ENCODE peak calls at places on chromosomes 16 and 17, in six cellular contexts. G is H9, W is IMR-90, Z is trophoblast cell, E is H1, H is mesenchymal stem cell. D is an unnamed sample.

GRCh38 chr16:4892356-4893102 is 44.4 kb downstream of the PPL start:
- DNase-seq in G (no peak), W (peak), Z (no peak), E (no peak), H (no peak), D (no peak)

GRCh38 chr16:57999366-57999970 is 1.0 kb downstream of the ZNF319 start:
- DNase-seq in G (no peak), W (peak), Z (no peak), E (no peak), H (peak), D (no peak)

GRCh38 chr16:535446-536405 is 8.2 kb downstream of the CAPN15 start:
- DNase-seq in G (no peak), W (peak), Z (peak), E (no peak), H (peak), D (no peak)

GRCh38 chr17:40122944-40123810 is 1.4 kb downstream of the MSL1 start:
- DNase-seq in G (peak), W (peak), Z (peak), E (no peak), H (peak), D (no peak)

GRCh38 chr16:11004957-11005610 is 60.7 kb downstream of the CLEC16A start:
- DNase-seq in G (no peak), W (peak), Z (no peak), E (no peak), H (no peak), D (no peak)

GRCh38 chr17:68759343-68760140 is 158.4 kb upstream of the FAM20A start:
- DNase-seq in G (peak), W (peak), Z (peak), E (peak), H (peak), D (peak)

GRCh38 chr16:85759631-85760419 is 8.9 kb upstream of the C16orf74 start:
- DNase-seq in G (peak), W (no peak), Z (peak), E (no peak), H (no peak), D (no peak)

GRCh38 chr16:70428178-70428998 is 10.5 kb downstream of the ST3GAL2 start:
- DNase-seq in G (peak), W (peak), Z (peak), E (no peak), H (peak), D (no peak)

GRCh38 chr16:29007865-29008593 is 23.2 kb downstream of the LAT start:
- DNase-seq in G (no peak), W (peak), Z (no peak), E (no peak), H (no peak), D (no peak)

GRCh38 chr17:36153887-36154576 is 22.4 kb downstream of the TBC1D3B start:
- DNase-seq in G (no peak), W (no peak), Z (no peak), E (no peak), H (no peak), D (no peak)

GRCh38 chr17:538096-538973 is 176.3 kb downstream of the VPS53 start:
- DNase-seq in G (no peak), W (peak), Z (no peak), E (no peak), H (peak), D (no peak)

GRCh38 chr16:20327444-20328041 is at the start of gene GP2:
- DNase-seq in G (peak), W (no peak), Z (no peak), E (no peak), H (no peak), D (no peak)

GRCh38 chr16:73170587-73170986 is 122.7 kb upstream of the ZFHX3 start:
- DNase-seq in G (no peak), W (no peak), Z (peak), E (no peak), H (no peak), D (no peak)

GRCh38 chr17:20028436-20028835 is 19.3 kb downstream of the SPECC1 start:
- DNase-seq in G (no peak), W (no peak), Z (peak), E (no peak), H (no peak), D (no peak)

GRCh38 chr16:8543258-8543657 is 47.1 kb downstream of the TMEM114 start:
- DNase-seq in G (no peak), W (no peak), Z (no peak), E (no peak), H (no peak), D (no peak)

DNA sequence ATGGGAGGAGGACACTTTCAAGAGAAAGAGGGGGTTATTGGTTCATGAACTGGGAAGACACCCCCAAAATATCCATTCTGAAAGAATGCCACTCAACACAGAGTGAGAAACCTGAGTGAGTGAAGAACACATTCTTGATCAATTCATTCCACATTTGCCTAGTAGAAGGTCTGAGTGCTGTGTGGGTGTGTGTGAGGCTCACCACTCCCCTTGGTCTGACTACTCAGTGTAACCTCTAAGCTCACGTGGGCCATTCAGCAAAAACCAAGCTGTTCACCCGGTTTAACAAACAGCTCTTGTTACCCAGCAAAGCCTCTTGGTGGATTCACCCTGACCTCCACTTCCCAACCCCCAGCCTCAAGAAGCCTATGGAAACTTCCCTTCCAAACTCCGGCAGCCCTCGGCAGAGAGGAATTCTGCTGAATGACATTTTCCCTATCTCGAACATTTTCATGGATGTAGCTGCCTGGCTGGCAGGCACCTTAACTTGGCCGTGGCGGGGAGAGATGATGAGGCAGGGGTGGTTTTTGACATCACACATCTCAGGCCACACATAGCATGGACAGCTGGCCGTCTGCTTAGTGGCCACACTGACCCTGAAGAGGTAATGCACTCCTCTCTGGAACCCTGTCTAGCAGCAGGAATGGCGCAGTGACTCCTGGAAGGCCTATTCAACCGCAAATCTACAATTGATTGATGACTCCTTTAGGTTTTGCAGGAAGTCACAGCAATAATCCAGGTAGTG is 11.6 kb downstream of the ST6GALNAC1 start:
- DNase-seq in G (no peak), W (peak), Z (no peak), E (no peak), H (no peak), D (no peak)
- H2AK5ac ChIP-seq in G (no peak), W (no peak), Z (no peak), E (no peak), H (no peak), D (no peak)

GRCh38 chr17:80007939-80008338 is 27.7 kb downstream of the TBC1D16 start:
- DNase-seq in G (no peak), W (no peak), Z (no peak), E (no peak), H (no peak), D (no peak)

GRCh38 chr17:80003969-80004368 is 31.7 kb downstream of the TBC1D16 start:
- DNase-seq in G (no peak), W (no peak), Z (no peak), E (no peak), H (no peak), D (no peak)

GRCh38 chr17:80007009-80007752 is 28.5 kb downstream of the TBC1D16 start:
- DNase-seq in G (no peak), W (no peak), Z (no peak), E (no peak), H (no peak), D (no peak)

GRCh38 chr17:80006339-80006720 is 29.3 kb downstream of the TBC1D16 start:
- DNase-seq in G (no peak), W (no peak), Z (no peak), E (no peak), H (no peak), D (no peak)

DNA sequence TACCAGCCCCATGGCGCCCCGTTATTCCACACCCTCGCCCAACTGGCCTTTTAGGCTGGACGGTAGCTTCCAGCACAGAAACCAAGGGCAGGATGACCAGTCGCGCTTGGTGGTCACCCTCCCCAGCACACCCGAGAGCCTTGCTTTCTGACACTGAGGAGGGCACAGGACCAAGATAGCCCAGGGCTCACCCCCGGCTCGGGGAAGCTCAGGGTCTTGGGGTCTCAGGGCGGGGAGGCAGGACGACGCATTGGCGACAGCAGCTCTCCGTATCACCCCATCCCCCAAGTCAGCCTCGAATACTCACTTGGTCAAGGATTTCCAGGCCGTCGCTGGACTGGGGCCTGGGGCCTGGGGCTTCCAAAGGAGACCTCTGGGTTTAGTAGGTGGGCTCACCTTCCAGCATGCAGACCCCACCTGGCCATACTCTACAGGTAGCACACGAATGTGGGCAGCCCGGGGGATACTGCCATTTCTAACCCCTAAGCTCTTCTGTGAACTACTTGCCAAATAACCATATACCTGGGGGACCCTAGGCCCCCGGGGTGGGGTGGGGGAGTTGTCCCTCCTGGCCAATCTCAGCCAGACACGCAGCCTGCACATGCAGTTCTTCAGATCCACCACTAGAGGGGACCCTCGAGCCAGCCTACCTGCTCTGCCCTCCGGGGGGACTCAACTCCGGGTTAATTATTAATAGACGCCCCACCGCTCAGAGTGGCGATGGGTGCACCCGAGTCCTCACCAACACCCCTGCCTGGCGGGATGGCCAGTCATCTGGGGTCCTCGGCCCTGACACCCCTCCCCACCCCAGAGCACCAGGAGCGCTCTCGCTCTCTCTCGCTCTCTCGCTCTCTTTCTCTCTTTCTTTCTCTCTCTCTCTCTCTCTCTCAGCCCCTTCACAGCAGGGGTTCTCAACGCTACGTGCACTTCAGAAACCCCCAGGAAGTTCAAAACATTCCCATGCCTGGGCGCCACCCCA is 30.0 kb downstream of the TBC1D16 start:
- DNase-seq in G (peak), W (peak), Z (peak), E (no peak), H (peak), D (peak)
- H3K14ac ChIP-seq in G (peak), W (no peak), Z (no peak), E (no peak), H (no peak), D (no peak)

GRCh38 chr17:79220201-79220714 is 145.6 kb downstream of the ENGASE start:
- DNase-seq in G (peak), W (no peak), Z (no peak), E (no peak), H (no peak), D (peak)

GRCh38 chr17:79218175-79218824 is 143.7 kb downstream of the ENGASE start:
- DNase-seq in G (no peak), W (no peak), Z (no peak), E (no peak), H (no peak), D (no peak)

GRCh38 chr17:79218825-79219200 is 144.2 kb downstream of the ENGASE start:
- DNase-seq in G (no peak), W (no peak), Z (no peak), E (no peak), H (no peak), D (no peak)

GRCh38 chr17:79220715-79221291 is 146.2 kb downstream of the ENGASE start:
- DNase-seq in G (peak), W (no peak), Z (no peak), E (no peak), H (no peak), D (peak)

DNA sequence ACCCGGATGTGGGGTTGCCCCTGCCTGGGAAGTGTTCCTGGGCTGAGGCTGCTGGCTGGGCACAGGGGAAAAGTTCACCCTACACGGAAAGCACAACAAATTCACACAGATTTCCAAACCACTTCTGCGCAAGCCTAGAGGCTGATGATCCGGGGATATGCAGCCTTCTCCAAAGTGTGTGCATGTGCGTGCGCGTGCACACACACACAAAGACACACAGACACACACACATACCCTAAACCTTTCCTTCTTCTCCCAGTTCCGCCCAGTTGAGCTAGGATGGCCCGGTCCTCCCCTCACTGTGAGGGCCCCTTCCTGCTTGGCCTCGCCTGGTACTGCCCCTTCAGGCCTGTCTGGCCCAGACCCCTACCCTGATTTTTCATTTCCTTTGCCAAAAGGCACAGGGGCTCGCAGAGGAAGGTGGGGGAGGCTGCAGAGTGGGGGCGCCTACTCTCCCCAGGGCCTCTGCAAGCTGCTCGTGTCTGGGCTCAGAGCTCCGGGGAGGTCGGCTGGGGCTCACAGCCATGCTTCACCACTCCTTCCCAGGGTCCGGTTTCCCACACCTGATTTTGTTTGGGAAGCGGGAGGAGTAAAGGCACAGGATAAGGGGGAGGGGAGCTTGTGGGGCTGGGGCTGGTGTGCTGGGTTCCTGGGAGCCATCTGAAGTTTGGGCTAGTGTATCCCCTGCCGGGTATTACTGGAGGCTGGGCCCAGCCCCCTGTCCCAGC is 144.7 kb downstream of the ENGASE start:
- DNase-seq in G (no peak), W (no peak), Z (no peak), E (no peak), H (no peak), D (no peak)
- H3K18ac ChIP-seq in G (no peak), W (no peak), Z (no peak), E (peak), H (no peak), D (peak)

DNA sequence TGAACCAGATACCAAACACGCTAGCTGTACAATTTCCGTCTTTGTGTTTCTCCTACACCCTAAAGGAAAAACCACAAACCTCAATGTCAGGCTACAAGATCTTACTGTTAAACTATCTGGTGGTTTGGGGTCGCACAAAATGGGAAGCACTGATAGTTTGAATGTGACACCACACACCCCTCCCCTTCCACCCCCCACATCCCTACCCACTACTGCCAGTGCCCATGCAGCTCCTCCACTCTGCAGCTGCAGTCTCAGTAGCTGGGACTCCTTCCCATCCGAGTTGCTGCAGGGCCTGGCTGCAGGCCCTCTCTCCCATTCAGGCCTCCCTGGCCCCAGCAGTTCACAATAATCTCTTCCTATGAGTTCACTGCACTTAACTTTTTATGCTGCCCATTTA is 18.4 kb downstream of the TRAP1 start:
- DNase-seq in G (no peak), W (peak), Z (no peak), E (no peak), H (no peak), D (no peak)
- H2AK5ac ChIP-seq in G (no peak), W (no peak), Z (no peak), E (no peak), H (no peak), D (no peak)

GRCh38 chr17:51957746-51958145 is 200.8 kb downstream of the CA10 start:
- DNase-seq in G (no peak), W (no peak), Z (no peak), E (no peak), H (no peak), D (no peak)
- H3K14ac ChIP-seq in G (no peak), W (no peak), Z (no peak), E (no peak), H (no peak), D (no peak)

DNA sequence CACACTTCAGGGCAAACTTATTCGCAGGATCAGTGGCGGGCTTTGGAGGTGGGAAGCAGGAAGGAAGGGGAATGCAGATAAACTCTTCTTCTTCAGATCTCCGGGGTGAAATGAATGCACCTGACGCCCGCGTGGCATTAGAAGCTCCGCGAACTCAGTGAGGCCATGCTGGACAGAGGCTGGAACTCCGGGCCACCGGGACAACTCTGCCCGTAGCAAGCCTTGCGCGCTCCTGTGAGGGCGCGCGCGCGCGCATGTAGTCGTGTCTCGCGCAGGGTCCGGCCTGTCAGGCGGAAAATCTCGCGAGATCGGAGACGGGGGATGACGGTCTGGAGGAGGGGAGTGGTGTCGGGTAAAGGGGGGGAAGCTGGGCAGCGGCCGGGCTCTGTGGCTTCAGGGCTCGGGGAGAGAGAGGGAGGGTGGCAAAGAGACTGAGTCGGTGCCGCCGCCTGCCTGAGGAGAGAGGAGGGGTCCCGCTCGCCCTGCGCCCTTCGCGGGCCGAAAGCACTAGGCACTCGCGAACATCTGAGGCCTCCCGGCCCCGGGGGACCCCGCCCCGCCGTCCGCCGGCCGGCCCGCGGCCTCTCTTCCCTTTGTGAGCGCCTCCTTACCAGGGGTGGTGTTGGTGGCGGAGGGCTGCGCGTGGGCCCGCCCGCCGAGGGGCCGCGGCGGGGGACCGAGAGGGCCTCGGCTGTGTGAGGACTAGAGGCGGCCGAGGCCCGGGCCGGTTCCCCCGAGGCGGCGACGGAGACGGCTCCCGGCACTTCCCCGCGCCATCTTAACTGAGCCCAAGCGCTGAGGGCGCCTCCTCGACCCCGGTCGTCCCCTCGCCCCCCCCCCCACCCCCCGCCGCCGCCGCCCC is at the start of gene TAOK1:
- DNase-seq in G (peak), W (peak), Z (peak), E (peak), H (peak), D (peak)
- H3K18ac ChIP-seq in G (peak), W (peak), Z (peak), E (peak), H (peak), D (peak)

GRCh38 chr16:12025472-12025871 is 48.9 kb downstream of the SNX29 start:
- DNase-seq in G (no peak), W (no peak), Z (peak), E (no peak), H (no peak), D (no peak)

GRCh38 chr16:12028220-12028619 is 51.7 kb downstream of the SNX29 start:
- DNase-seq in G (no peak), W (no peak), Z (no peak), E (no peak), H (no peak), D (no peak)

GRCh38 chr16:12025926-12026325 is 49.4 kb downstream of the SNX29 start:
- DNase-seq in G (no peak), W (no peak), Z (peak), E (no peak), H (no peak), D (no peak)

GRCh38 chr16:12027558-12027957 is 51.0 kb downstream of the SNX29 start:
- DNase-seq in G (no peak), W (no peak), Z (no peak), E (no peak), H (no peak), D (no peak)

GRCh38 chr16:12027091-12027490 is 50.6 kb downstream of the SNX29 start:
- DNase-seq in G (peak), W (no peak), Z (no peak), E (peak), H (no peak), D (no peak)
- H2AK5ac ChIP-seq in G (no peak), W (no peak), Z (no peak), E (no peak), H (no peak), D (no peak)

DNA sequence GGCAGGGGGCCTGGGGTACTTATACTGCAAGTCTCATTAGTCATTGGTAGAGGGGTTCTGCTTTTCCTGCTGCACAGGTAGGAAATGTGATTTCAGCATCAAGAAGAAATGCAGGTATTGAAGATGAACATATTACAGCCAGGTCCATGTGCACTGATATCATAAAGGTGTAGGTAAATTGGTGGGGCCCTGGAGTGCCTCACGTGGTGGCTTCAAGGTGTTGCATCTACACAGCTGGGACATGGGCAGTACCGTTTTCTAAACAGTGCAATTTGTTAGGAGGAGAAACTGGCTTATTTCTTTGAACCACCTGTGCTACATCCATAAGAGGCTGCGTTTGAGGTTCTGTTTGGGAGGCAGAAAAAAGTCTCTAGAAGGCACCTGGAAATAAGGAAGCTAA is 618.1 kb upstream of the RBFOX1 start:
- DNase-seq in G (no peak), W (no peak), Z (no peak), E (no peak), H (no peak), D (no peak)
- H3K14ac ChIP-seq in G (no peak), W (no peak), Z (no peak), E (no peak), H (no peak), D (no peak)

D was measured in neuronal stem cell.